ENCODE peak calls at places on chromosomes 16 and 17, in four cellular contexts. One of them, this sample, is unnamed.

GRCh38 chr17:82937411-82938371 is 97.9 kb upstream of the ZNF750 start:
- DNase-seq in breast epithelium: no peak
- DNase-seq in stimulated activated CD8-positive, alpha-beta memory T cell treated with anti-CD3 and anti-CD28 coated beads, Interleukin-4, amount 100 ng/mL, for 48 hours: no peak
- DNase-seq in GF-D8: no peak
- DNase-seq in this sample: peak; percentile 29

GRCh38 chr16:10965440-10966039 is 21.2 kb downstream of the CLEC16A start:
- DNase-seq in breast epithelium: no peak
- DNase-seq in stimulated activated CD8-positive, alpha-beta memory T cell treated with anti-CD3 and anti-CD28 coated beads, Interleukin-4, amount 100 ng/mL, for 48 hours: peak; percentile 73
- DNase-seq in GF-D8: peak; percentile 60
- DNase-seq in this sample: no peak

GRCh38 chr17:78495634-78496033 is 81.6 kb downstream of the DNAH17 start:
- DNase-seq in breast epithelium: no peak
- DNase-seq in stimulated activated CD8-positive, alpha-beta memory T cell treated with anti-CD3 and anti-CD28 coated beads, Interleukin-4, amount 100 ng/mL, for 48 hours: no peak
- DNase-seq in GF-D8: no peak
- DNase-seq in this sample: no peak

GRCh38 chr16:83046664-83047063 is 419.9 kb downstream of the CDH13 start:
- DNase-seq in breast epithelium: no peak
- DNase-seq in stimulated activated CD8-positive, alpha-beta memory T cell treated with anti-CD3 and anti-CD28 coated beads, Interleukin-4, amount 100 ng/mL, for 48 hours: no peak
- DNase-seq in GF-D8: no peak
- DNase-seq in this sample: no peak

GRCh38 chr16:1493746-1494094 is 560 bp downstream of the TELO2 start:
- DNase-seq in breast epithelium: no peak
- DNase-seq in stimulated activated CD8-positive, alpha-beta memory T cell treated with anti-CD3 and anti-CD28 coated beads, Interleukin-4, amount 100 ng/mL, for 48 hours: no peak
- DNase-seq in GF-D8: no peak
- DNase-seq in this sample: no peak

GRCh38 chr16:27701381-27701780 is 151.4 kb downstream of the KATNIP start:
- DNase-seq in breast epithelium: no peak
- DNase-seq in stimulated activated CD8-positive, alpha-beta memory T cell treated with anti-CD3 and anti-CD28 coated beads, Interleukin-4, amount 100 ng/mL, for 48 hours: no peak
- DNase-seq in GF-D8: no peak
- DNase-seq in this sample: peak; percentile 16

GRCh38 chr17:34811561-34811960 is 149.7 kb downstream of the CCT6B start:
- DNase-seq in breast epithelium: peak; percentile 49
- DNase-seq in stimulated activated CD8-positive, alpha-beta memory T cell treated with anti-CD3 and anti-CD28 coated beads, Interleukin-4, amount 100 ng/mL, for 48 hours: no peak
- DNase-seq in GF-D8: no peak
- DNase-seq in this sample: no peak

GRCh38 chr16:10598157-10598556 is 17.8 kb upstream of the EMP2 start:
- DNase-seq in breast epithelium: no peak
- DNase-seq in stimulated activated CD8-positive, alpha-beta memory T cell treated with anti-CD3 and anti-CD28 coated beads, Interleukin-4, amount 100 ng/mL, for 48 hours: no peak
- DNase-seq in GF-D8: no peak
- DNase-seq in this sample: no peak

GRCh38 chr16:70805787-70806186 is 4.8 kb upstream of the VAC14 start:
- DNase-seq in breast epithelium: no peak
- DNase-seq in stimulated activated CD8-positive, alpha-beta memory T cell treated with anti-CD3 and anti-CD28 coated beads, Interleukin-4, amount 100 ng/mL, for 48 hours: no peak
- DNase-seq in GF-D8: no peak
- DNase-seq in this sample: no peak

GRCh38 chr16:81720973-81721907 is 57.9 kb upstream of the PLCG2 start:
- DNase-seq in breast epithelium: no peak
- DNase-seq in stimulated activated CD8-positive, alpha-beta memory T cell treated with anti-CD3 and anti-CD28 coated beads, Interleukin-4, amount 100 ng/mL, for 48 hours: no peak
- DNase-seq in GF-D8: peak; percentile 63
- DNase-seq in this sample: no peak

GRCh38 chr17:61361084-61361483 is 38.6 kb upstream of the TBX2 start:
- DNase-seq in breast epithelium: no peak
- DNase-seq in stimulated activated CD8-positive, alpha-beta memory T cell treated with anti-CD3 and anti-CD28 coated beads, Interleukin-4, amount 100 ng/mL, for 48 hours: no peak
- DNase-seq in GF-D8: no peak
- DNase-seq in this sample: no peak

GRCh38 chr16:87945351-87946042 is 5.7 kb upstream of the BANP start:
- DNase-seq in breast epithelium: peak; percentile 92
- DNase-seq in stimulated activated CD8-positive, alpha-beta memory T cell treated with anti-CD3 and anti-CD28 coated beads, Interleukin-4, amount 100 ng/mL, for 48 hours: no peak
- DNase-seq in GF-D8: no peak
- DNase-seq in this sample: peak; percentile 94

GRCh38 chr17:27905524-27906237 is 12.5 kb upstream of the LYRM9 start:
- DNase-seq in breast epithelium: no peak
- DNase-seq in stimulated activated CD8-positive, alpha-beta memory T cell treated with anti-CD3 and anti-CD28 coated beads, Interleukin-4, amount 100 ng/mL, for 48 hours: no peak
- DNase-seq in GF-D8: no peak
- DNase-seq in this sample: no peak

GRCh38 chr17:1557355-1558095 is 5.1 kb downstream of the PITPNA start:
- DNase-seq in breast epithelium: no peak
- DNase-seq in stimulated activated CD8-positive, alpha-beta memory T cell treated with anti-CD3 and anti-CD28 coated beads, Interleukin-4, amount 100 ng/mL, for 48 hours: no peak
- DNase-seq in GF-D8: no peak
- DNase-seq in this sample: no peak

GRCh38 chr17:4249452-4250029 is 14.2 kb downstream of the ANKFY1 start:
- DNase-seq in breast epithelium: no peak
- DNase-seq in stimulated activated CD8-positive, alpha-beta memory T cell treated with anti-CD3 and anti-CD28 coated beads, Interleukin-4, amount 100 ng/mL, for 48 hours: no peak
- DNase-seq in GF-D8: no peak
- DNase-seq in this sample: no peak

GRCh38 chr17:72587773-72588511 is 467.1 kb downstream of the SOX9 start:
- DNase-seq in breast epithelium: no peak
- DNase-seq in stimulated activated CD8-positive, alpha-beta memory T cell treated with anti-CD3 and anti-CD28 coated beads, Interleukin-4, amount 100 ng/mL, for 48 hours: peak; percentile 27
- DNase-seq in GF-D8: peak; percentile 8
- DNase-seq in this sample: no peak

GRCh38 chr16:55411231-55411630 is 67.8 kb upstream of the MMP2 start:
- DNase-seq in breast epithelium: no peak
- DNase-seq in stimulated activated CD8-positive, alpha-beta memory T cell treated with anti-CD3 and anti-CD28 coated beads, Interleukin-4, amount 100 ng/mL, for 48 hours: no peak
- DNase-seq in GF-D8: no peak
- DNase-seq in this sample: no peak

GRCh38 chr16:27314986-27315332 is 1.2 kb downstream of the IL4R start:
- DNase-seq in breast epithelium: no peak
- DNase-seq in stimulated activated CD8-positive, alpha-beta memory T cell treated with anti-CD3 and anti-CD28 coated beads, Interleukin-4, amount 100 ng/mL, for 48 hours: peak; percentile 56
- DNase-seq in GF-D8: no peak
- DNase-seq in this sample: no peak

GRCh38 chr17:70169707-70170597 is 620 bp downstream of the KCNJ2 start:
- DNase-seq in breast epithelium: no peak
- DNase-seq in stimulated activated CD8-positive, alpha-beta memory T cell treated with anti-CD3 and anti-CD28 coated beads, Interleukin-4, amount 100 ng/mL, for 48 hours: no peak
- DNase-seq in GF-D8: no peak
- DNase-seq in this sample: no peak

GRCh38 chr17:38418693-38419507 is 9.4 kb upstream of the ARHGAP23 start:
- DNase-seq in breast epithelium: no peak
- DNase-seq in stimulated activated CD8-positive, alpha-beta memory T cell treated with anti-CD3 and anti-CD28 coated beads, Interleukin-4, amount 100 ng/mL, for 48 hours: no peak
- DNase-seq in GF-D8: no peak
- DNase-seq in this sample: no peak

GRCh38 chr17:40022961-40023541 is 7.8 kb downstream of the CSF3 start:
- DNase-seq in breast epithelium: no peak
- DNase-seq in stimulated activated CD8-positive, alpha-beta memory T cell treated with anti-CD3 and anti-CD28 coated beads, Interleukin-4, amount 100 ng/mL, for 48 hours: no peak
- DNase-seq in GF-D8: no peak
- DNase-seq in this sample: peak; percentile 60

GRCh38 chr17:15303851-15304250 is 37.5 kb downstream of the TEKT3 start:
- DNase-seq in breast epithelium: no peak
- DNase-seq in stimulated activated CD8-positive, alpha-beta memory T cell treated with anti-CD3 and anti-CD28 coated beads, Interleukin-4, amount 100 ng/mL, for 48 hours: no peak
- DNase-seq in GF-D8: no peak
- DNase-seq in this sample: no peak

GRCh38 chr16:21265104-21265825 is 12.8 kb downstream of the CRYM start:
- DNase-seq in breast epithelium: no peak
- DNase-seq in stimulated activated CD8-positive, alpha-beta memory T cell treated with anti-CD3 and anti-CD28 coated beads, Interleukin-4, amount 100 ng/mL, for 48 hours: no peak
- DNase-seq in GF-D8: no peak
- DNase-seq in this sample: no peak